ENCODE peak calls at places on chromosomes 16 and 17, in six cellular contexts. C is colonic mucosa, X is neuronal stem cell, S is H9, D is H1, U is endothelial cell of umbilical vein. G is an unnamed sample.

GRCh38 chr17:66466421-66466820 is 164.0 kb downstream of the PRKCA start:
- DNase-seq in U (no peak), X (no peak), S (no peak), D (no peak), C (no peak), G (no peak)

GRCh38 chr16:89422527-89422904 is 67.8 kb downstream of the ANKRD11 start:
- DNase-seq in D (no peak), U (peak; percentile 75), S (no peak), X (no peak), C (no peak), G (no peak)

GRCh38 chr16:28977703-28978641 is 3.4 kb downstream of the SPNS1 start:
- DNase-seq in D (peak; percentile 64), S (peak; percentile 66), X (no peak), C (peak; percentile 28), U (no peak), G (no peak)

GRCh38 chr16:54203384-54203783 is 83.2 kb downstream of the IRX3 start:
- DNase-seq in X (no peak), D (no peak), U (no peak), S (no peak), C (no peak), G (no peak)

GRCh38 chr17:48644910-48645557 is 18.9 kb upstream of the HOXB9 start:
- DNase-seq in X (no peak), S (no peak), D (no peak), C (peak; percentile 32), U (no peak), G (no peak)

GRCh38 chr16:17803625-17804410 is 333.1 kb upstream of the XYLT1 start:
- DNase-seq in U (no peak), C (no peak), D (no peak), S (no peak), X (no peak), G (no peak)

GRCh38 chr16:73047536-73048291 is at the start of gene ZFHX3:
- DNase-seq in U (peak; percentile 53), X (no peak), D (peak; percentile 84), S (peak; percentile 83), C (peak; percentile 83), G (peak; percentile 91)

GRCh38 chr17:15490634-15491261 is 23.3 kb upstream of the CDRT4 start:
- DNase-seq in D (peak; percentile 60), X (peak; percentile 26), S (peak; percentile 94), U (peak; percentile 93), C (peak; percentile 73), G (peak; percentile 87)

GRCh38 chr16:49213594-49213993 is 68.0 kb downstream of the CBLN1 start:
- DNase-seq in D (peak; percentile 48), C (no peak), U (no peak), X (no peak), S (peak; percentile 50), G (no peak)

GRCh38 chr17:42843358-42843934 is 934 bp upstream of the AOC2 start:
- DNase-seq in C (peak; percentile 48), U (peak; percentile 69), D (no peak), S (no peak), X (no peak), G (no peak)

GRCh38 chr17:76131692-76132573 is 9.1 kb downstream of the FOXJ1 start:
- DNase-seq in C (no peak), U (no peak), D (no peak), X (no peak), S (no peak), G (no peak)

GRCh38 chr16:69179255-69180010 is 7.5 kb upstream of the SNTB2 start:
- DNase-seq in U (peak; percentile 89), X (no peak), D (no peak), C (peak; percentile 85), S (no peak), G (peak; percentile 89)

GRCh38 chr16:10045947-10046346 is 136.3 kb downstream of the GRIN2A start:
- DNase-seq in U (no peak), X (no peak), S (no peak), D (no peak), C (no peak), G (no peak)

GRCh38 chr17:37848690-37849616 is 75.3 kb upstream of the TBC1D3K start:
- DNase-seq in D (no peak), C (no peak), U (peak; percentile 34), X (no peak), S (no peak), G (no peak)

GRCh38 chr17:50935201-50936124 is 69.3 kb upstream of the TOB1 start:
- DNase-seq in C (no peak), S (no peak), D (no peak), U (no peak), X (no peak), G (peak; percentile 87)

GRCh38 chr17:74975943-74976342 is 3.4 kb upstream of the HID1 start:
- DNase-seq in U (no peak), S (no peak), X (no peak), D (no peak), C (no peak), G (no peak)

GRCh38 chr16:11717811-11718210 is 24.8 kb downstream of the TXNDC11 start:
- DNase-seq in D (no peak), U (no peak), S (no peak), C (no peak), X (no peak), G (no peak)

GRCh38 chr17:7842950-7843535 is 9.0 kb downstream of the KDM6B start:
- DNase-seq in X (no peak), S (peak; percentile 74), D (peak; percentile 76), U (peak; percentile 95), C (peak; percentile 76), G (peak; percentile 89)

GRCh38 chr16:3122926-3123570 is 10.7 kb downstream of the ZNF205 start:
- DNase-seq in U (no peak), X (no peak), D (no peak), S (no peak), C (no peak), G (no peak)

GRCh38 chr17:8186446-8186786 is 3.6 kb downstream of the BORCS6 start:
- DNase-seq in C (no peak), X (no peak), S (no peak), D (no peak), U (no peak), G (no peak)

GRCh38 chr17:43377056-43377810 is 21.6 kb upstream of the ARL4D start:
- DNase-seq in D (peak; percentile 63), S (peak; percentile 74), C (no peak), X (no peak), U (no peak), G (no peak)

GRCh38 chr17:31373150-31374082 is 18.1 kb upstream of the RAB11FIP4 start:
- DNase-seq in D (no peak), S (no peak), C (no peak), X (no peak), U (peak; percentile 67), G (no peak)

GRCh38 chr16:75264531-75264998 is 13.1 kb upstream of the BCAR1 start:
- DNase-seq in U (peak; percentile 70), S (no peak), X (no peak), D (no peak), C (no peak), G (peak; percentile 78)

GRCh38 chr17:8143581-8144400 is 8.4 kb downstream of the PER1 start:
- DNase-seq in S (no peak), U (no peak), D (no peak), C (no peak), X (no peak), G (no peak)

GRCh38 chr17:81002409-81003361 is 11.0 kb downstream of the CHMP6 start:
- DNase-seq in X (no peak), S (no peak), U (peak; percentile 64), C (peak; percentile 94), D (no peak), G (peak; percentile 84)

GRCh38 chr16:30722443-30722842 is 23.5 kb downstream of the SRCAP start:
- DNase-seq in U (no peak), X (no peak), D (no peak), S (no peak), C (no peak), G (peak; percentile 41)

GRCh38 chr16:86450691-86451090 is 59.6 kb upstream of the FOXF1 start:
- DNase-seq in S (no peak), X (no peak), D (no peak), C (no peak), U (no peak), G (no peak)

GRCh38 chr17:76072149-76072858 is at the start of gene SRP68:
- DNase-seq in C (peak; percentile 95), X (peak; percentile 88), U (peak; percentile 94), D (peak; percentile 91), S (peak; percentile 98), G (peak; percentile 97)

GRCh38 chr17:79799174-79799537 is 2.3 kb upstream of the CBX8 start:
- DNase-seq in C (no peak), X (no peak), D (no peak), U (no peak), S (peak; percentile 57), G (peak; percentile 70)

GRCh38 chr17:37642706-37643105 is 540 bp downstream of the DDX52 start:
- DNase-seq in D (no peak), C (no peak), S (no peak), U (no peak), X (no peak), G (no peak)

GRCh38 chr16:28985206-28985605 is 354 bp downstream of the LAT start:
- DNase-seq in X (no peak), C (no peak), U (no peak), S (no peak), D (no peak), G (no peak)

GRCh38 chr17:8946476-8946875 is 19.0 kb downstream of the PIK3R5 start:
- DNase-seq in X (no peak), C (no peak), U (no peak), D (no peak), S (peak; percentile 17), G (no peak)

GRCh38 chr17:66462010-66462409 is 159.6 kb downstream of the PRKCA start:
- DNase-seq in X (no peak), U (no peak), D (no peak), C (peak; percentile 50), S (no peak), G (no peak)

GRCh38 chr17:18234853-18235380 is 9.5 kb downstream of the LLGL1 start:
- DNase-seq in U (no peak), X (no peak), C (no peak), S (no peak), D (no peak), G (no peak)
- H3K9ac ChIP-seq in U (no peak overlapping the region), X (no peak overlapping the region), C (no peak overlapping the region), S (no peak overlapping the region), D (no peak overlapping the region), G (no peak overlapping the region)

DNA sequence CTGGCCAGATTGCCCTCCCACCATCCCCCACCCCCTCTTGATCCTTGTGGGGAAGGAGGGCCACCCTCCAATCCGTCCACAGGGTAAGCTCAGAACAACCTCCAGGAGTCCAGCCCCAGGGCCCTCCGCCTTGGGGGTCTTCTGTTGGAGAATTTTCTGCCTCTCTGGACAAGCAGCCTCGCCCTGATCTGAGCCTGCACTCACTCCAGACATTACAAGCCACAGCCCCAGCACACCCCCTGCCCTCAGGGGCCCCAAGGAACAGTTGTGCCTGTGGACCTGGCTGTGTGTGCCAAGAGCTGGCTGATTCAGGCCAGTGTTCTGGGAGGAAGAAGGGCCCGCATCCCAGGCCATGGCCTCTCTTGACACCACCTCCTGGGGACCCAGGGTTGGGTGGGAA is 466 bp upstream of the ARHGAP27 start:
- DNase-seq in S (no peak), U (no peak), X (no peak), C (no peak), D (no peak), G (peak; percentile 67)
- H3K27ac ChIP-seq in S (no peak overlapping the region), U (no peak overlapping the region), X (no peak overlapping the region), C (peak overlapping the region; percentile 89), D (no peak overlapping the region), G (peak overlapping the region; percentile 9)

GRCh38 chr17:5097101-5097834 is 14.4 kb downstream of the ZNF232 start:
- DNase-seq in D (peak; percentile 91), U (no peak), S (peak; percentile 97), C (peak; percentile 39), X (peak; percentile 56), G (peak; percentile 89)
- H3K9me3 ChIP-seq in D (peaks cover 29% of the 10 kb centered on the region), U (peaks cover 15% of the 10 kb centered on the region), S (peaks cover 33% of the 10 kb centered on the region), C (peaks cover 13% of the 10 kb centered on the region), X (peaks cover 25% of the 10 kb centered on the region), G (peaks cover 17% of the 10 kb centered on the region)

GRCh38 chr17:82230627-82231311 is 1.9 kb downstream of the SLC16A3 start:
- DNase-seq in X (peak; percentile 74), S (peak; percentile 86), U (peak; percentile 75), C (peak; percentile 95), D (no peak), G (peak; percentile 96)
- H3K9ac ChIP-seq in X (peak overlapping the region; percentile 81), S (no peak overlapping the region), U (peak overlapping the region; percentile 52), C (peak overlapping the region; percentile 95), D (no peak overlapping the region), G (peak overlapping the region; percentile 40)

G was measured in kidney.